ENCODE peak calls at places on chromosomes 13 and 19, in nine cellular contexts. L, T, H, E, P, A, O, C and F are unnamed samples.

GRCh38 chr19:42216653-42217521 is 590 bp downstream of the DEDD2 start:
- DNase-seq in P (no peak), A (peak), O (peak), H (peak), L (peak), T (no peak), C (no peak), E (peak), F (peak)

GRCh38 chr19:36213793-36214387 is 575 bp downstream of the ZNF565 start:
- DNase-seq in C (no peak), O (no peak), L (no peak), T (no peak), P (no peak), E (no peak), H (no peak), A (no peak), F (no peak)

GRCh38 chr19:41998246-41999020 is 4.4 kb upstream of the ATP1A3 start:
- DNase-seq in T (no peak), E (no peak), L (peak), H (peak), O (peak), C (peak), A (peak), P (no peak), F (peak)

GRCh38 chr13:41458187-41458938 is 1.0 kb downstream of the RGCC start:
- DNase-seq in A (peak), O (no peak), L (peak), H (peak), P (no peak), T (peak), C (peak), E (peak), F (peak)

GRCh38 chr19:16034180-16034579 is 42.1 kb upstream of the TPM4 start:
- DNase-seq in A (no peak), E (no peak), L (no peak), P (no peak), T (no peak), O (no peak), C (no peak), H (no peak), F (no peak)

GRCh38 chr19:38514812-38515633 is 81.5 kb downstream of the RYR1 start:
- DNase-seq in P (peak), A (no peak), T (peak), L (peak), C (peak), O (peak), H (peak), E (peak), F (peak)

GRCh38 chr13:26442541-26442940 is 114.9 kb upstream of the WASF3 start:
- DNase-seq in L (no peak), A (no peak), C (no peak), O (no peak), T (no peak), H (no peak), P (no peak), E (peak), F (no peak)

GRCh38 chr19:31784631-31785237 is 435.5 kb upstream of the TSHZ3 start:
- DNase-seq in E (no peak), O (no peak), H (no peak), L (no peak), C (no peak), A (no peak), T (no peak), P (no peak), F (peak)

GRCh38 chr13:45365558-45365885 is 24.5 kb upstream of the TPT1 start:
- DNase-seq in C (no peak), E (no peak), O (no peak), L (no peak), P (no peak), H (no peak), T (no peak), A (no peak), F (no peak)

GRCh38 chr19:3536429-3537100 is 2.4 kb upstream of the TEKTIP1 start:
- DNase-seq in E (no peak), L (no peak), P (peak), O (no peak), C (no peak), H (no peak), T (no peak), A (no peak), F (peak)